ENCODE peak calls at places on chromosomes 1 and 21, in seven cellular contexts. One of them, this sample, is unnamed.

GRCh38 chr1:198496216-198497143 is 44.0 kb downstream of the ATP6V1G3 start:
- DNase-seq in stimulated activated CD8-positive, alpha-beta memory T cell treated with anti-CD3 and anti-CD28 coated beads, Interleukin-7, amount 100 ng/mL, for 48 hours: no peak
- DNase-seq in dorsolateral prefrontal cortex: no peak
- DNase-seq in occipital lobe: no peak
- DNase-seq in uterus: no peak
- DNase-seq in fibroblast of pulmonary artery: peak
- DNase-seq in COR-L47: no peak
- DNase-seq in this sample: no peak

GRCh38 chr1:57839067-57839466 is 415.2 kb upstream of the DAB1 start:
- DNase-seq in stimulated activated CD8-positive, alpha-beta memory T cell treated with anti-CD3 and anti-CD28 coated beads, Interleukin-7, amount 100 ng/mL, for 48 hours: no peak
- DNase-seq in dorsolateral prefrontal cortex: no peak
- DNase-seq in occipital lobe: no peak
- DNase-seq in uterus: no peak
- DNase-seq in fibroblast of pulmonary artery: peak
- DNase-seq in COR-L47: no peak
- DNase-seq in this sample: no peak

GRCh38 chr21:15029077-15029476 is 35.7 kb downstream of the NRIP1 start:
- DNase-seq in stimulated activated CD8-positive, alpha-beta memory T cell treated with anti-CD3 and anti-CD28 coated beads, Interleukin-7, amount 100 ng/mL, for 48 hours: no peak
- DNase-seq in dorsolateral prefrontal cortex: no peak
- DNase-seq in occipital lobe: no peak
- DNase-seq in uterus: no peak
- DNase-seq in fibroblast of pulmonary artery: no peak
- DNase-seq in COR-L47: no peak
- DNase-seq in this sample: no peak

GRCh38 chr1:153206631-153207030 is 3.4 kb downstream of the LELP1 start:
- DNase-seq in stimulated activated CD8-positive, alpha-beta memory T cell treated with anti-CD3 and anti-CD28 coated beads, Interleukin-7, amount 100 ng/mL, for 48 hours: no peak
- DNase-seq in dorsolateral prefrontal cortex: no peak
- DNase-seq in occipital lobe: no peak
- DNase-seq in uterus: no peak
- DNase-seq in fibroblast of pulmonary artery: no peak
- DNase-seq in COR-L47: no peak
- DNase-seq in this sample: no peak

GRCh38 chr1:185244015-185244747 is 72.9 kb downstream of the IVNS1ABP start:
- DNase-seq in stimulated activated CD8-positive, alpha-beta memory T cell treated with anti-CD3 and anti-CD28 coated beads, Interleukin-7, amount 100 ng/mL, for 48 hours: peak
- DNase-seq in dorsolateral prefrontal cortex: no peak
- DNase-seq in occipital lobe: no peak
- DNase-seq in uterus: no peak
- DNase-seq in fibroblast of pulmonary artery: peak
- DNase-seq in COR-L47: no peak
- DNase-seq in this sample: no peak

GRCh38 chr1:162977944-162978568 is 91.1 kb upstream of the RGS4 start:
- DNase-seq in stimulated activated CD8-positive, alpha-beta memory T cell treated with anti-CD3 and anti-CD28 coated beads, Interleukin-7, amount 100 ng/mL, for 48 hours: no peak
- DNase-seq in dorsolateral prefrontal cortex: no peak
- DNase-seq in occipital lobe: no peak
- DNase-seq in uterus: no peak
- DNase-seq in fibroblast of pulmonary artery: no peak
- DNase-seq in COR-L47: no peak
- DNase-seq in this sample: no peak

GRCh38 chr1:9472386-9473031 is 66.8 kb upstream of the SLC25A33 start:
- DNase-seq in stimulated activated CD8-positive, alpha-beta memory T cell treated with anti-CD3 and anti-CD28 coated beads, Interleukin-7, amount 100 ng/mL, for 48 hours: no peak
- DNase-seq in dorsolateral prefrontal cortex: no peak
- DNase-seq in occipital lobe: no peak
- DNase-seq in uterus: no peak
- DNase-seq in fibroblast of pulmonary artery: no peak
- DNase-seq in COR-L47: no peak
- DNase-seq in this sample: no peak

GRCh38 chr1:186189156-186189555 is 185.9 kb downstream of the TPR start:
- DNase-seq in stimulated activated CD8-positive, alpha-beta memory T cell treated with anti-CD3 and anti-CD28 coated beads, Interleukin-7, amount 100 ng/mL, for 48 hours: no peak
- DNase-seq in dorsolateral prefrontal cortex: no peak
- DNase-seq in occipital lobe: no peak
- DNase-seq in uterus: no peak
- DNase-seq in fibroblast of pulmonary artery: no peak
- DNase-seq in COR-L47: no peak
- DNase-seq in this sample: no peak

GRCh38 chr1:39592069-39592468 is 15.5 kb upstream of the PABPC4 start:
- DNase-seq in stimulated activated CD8-positive, alpha-beta memory T cell treated with anti-CD3 and anti-CD28 coated beads, Interleukin-7, amount 100 ng/mL, for 48 hours: no peak
- DNase-seq in dorsolateral prefrontal cortex: no peak
- DNase-seq in occipital lobe: no peak
- DNase-seq in uterus: no peak
- DNase-seq in fibroblast of pulmonary artery: no peak
- DNase-seq in COR-L47: peak
- DNase-seq in this sample: no peak

GRCh38 chr1:42916839-42917495 is 41.7 kb downstream of the SLC2A1 start:
- DNase-seq in stimulated activated CD8-positive, alpha-beta memory T cell treated with anti-CD3 and anti-CD28 coated beads, Interleukin-7, amount 100 ng/mL, for 48 hours: no peak
- DNase-seq in dorsolateral prefrontal cortex: no peak
- DNase-seq in occipital lobe: no peak
- DNase-seq in uterus: no peak
- DNase-seq in fibroblast of pulmonary artery: no peak
- DNase-seq in COR-L47: no peak
- DNase-seq in this sample: no peak

GRCh38 chr1:225454067-225454618 is 26.3 kb upstream of the LBR start:
- DNase-seq in stimulated activated CD8-positive, alpha-beta memory T cell treated with anti-CD3 and anti-CD28 coated beads, Interleukin-7, amount 100 ng/mL, for 48 hours: no peak
- DNase-seq in dorsolateral prefrontal cortex: no peak
- DNase-seq in occipital lobe: no peak
- DNase-seq in uterus: no peak
- DNase-seq in fibroblast of pulmonary artery: no peak
- DNase-seq in COR-L47: peak
- DNase-seq in this sample: no peak

GRCh38 chr1:222950892-222951291 is 136.1 kb downstream of the DISP1 start:
- DNase-seq in stimulated activated CD8-positive, alpha-beta memory T cell treated with anti-CD3 and anti-CD28 coated beads, Interleukin-7, amount 100 ng/mL, for 48 hours: no peak
- DNase-seq in dorsolateral prefrontal cortex: no peak
- DNase-seq in occipital lobe: no peak
- DNase-seq in uterus: no peak
- DNase-seq in fibroblast of pulmonary artery: no peak
- DNase-seq in COR-L47: peak
- DNase-seq in this sample: no peak

GRCh38 chr1:168512864-168513595 is 30.8 kb downstream of the XCL2 start:
- DNase-seq in stimulated activated CD8-positive, alpha-beta memory T cell treated with anti-CD3 and anti-CD28 coated beads, Interleukin-7, amount 100 ng/mL, for 48 hours: no peak
- DNase-seq in dorsolateral prefrontal cortex: no peak
- DNase-seq in occipital lobe: no peak
- DNase-seq in uterus: no peak
- DNase-seq in fibroblast of pulmonary artery: no peak
- DNase-seq in COR-L47: no peak
- DNase-seq in this sample: no peak

This sample was measured in hippocampal formation.